ENCODE peak calls at places on chromosomes 13 and 19, in nine cellular contexts. Y is kidney; D is germinal center; I is stimulated activated CD8-positive, alpha-beta memory T cell treated with anti-CD3 and anti-CD28 coated beads, Interleukin-15, amount 100 ng/mL, for 4 hours; T is GM23248; Q is T-helper 9 cell; K is GM12891; H is anterior cingulate cortex; B is tibial artery. Z is an unnamed sample.

GRCh38 chr13:114261328-114261965 is 20.0 kb upstream of the UPF3A start:
- DNase-seq in B (no peak), T (no peak), I (no peak), H (no peak), K (no peak), Y (no peak), Q (no peak), D (no peak), Z (no peak)

GRCh38 chr13:95099541-95099940 is 201.7 kb downstream of the ABCC4 start:
- DNase-seq in I (no peak), H (no peak), K (no peak), D (no peak), Q (no peak), Y (no peak), B (no peak), T (no peak), Z (no peak)

GRCh38 chr19:7468840-7469239 is 20.0 kb downstream of the PEX11G start:
- DNase-seq in K (no peak), I (no peak), B (no peak), Q (no peak), Y (no peak), H (no peak), D (no peak), T (no peak), Z (no peak)

GRCh38 chr13:110283661-110284516 is 23.1 kb downstream of the COL4A1 start:
- DNase-seq in B (no peak), T (peak), I (no peak), Y (no peak), H (no peak), D (no peak), Q (no peak), K (no peak), Z (no peak)

GRCh38 chr19:35009424-35010415 is 9.6 kb downstream of the GRAMD1A start:
- DNase-seq in I (no peak), T (no peak), B (no peak), H (no peak), K (no peak), Y (no peak), Q (no peak), D (no peak), Z (no peak)

GRCh38 chr13:36352350-36352749 is 6.2 kb upstream of the SPART start:
- DNase-seq in B (no peak), D (no peak), T (peak), I (no peak), Y (no peak), Q (no peak), K (no peak), H (no peak), Z (no peak)

GRCh38 chr13:93746589-93746988 is 520.0 kb downstream of the GPC6 start:
- DNase-seq in Q (no peak), T (no peak), H (no peak), D (no peak), I (no peak), K (no peak), Y (no peak), B (no peak), Z (no peak)

GRCh38 chr19:35851213-35852028 is 883 bp downstream of the NPHS1 start:
- DNase-seq in H (no peak), T (no peak), B (no peak), K (no peak), I (no peak), D (no peak), Q (no peak), Y (no peak), Z (no peak)

GRCh38 chr19:7229735-7230134 is 64.5 kb downstream of the INSR start:
- DNase-seq in I (no peak), Y (no peak), B (no peak), D (no peak), T (no peak), H (no peak), Q (no peak), K (no peak), Z (no peak)

GRCh38 chr19:33395561-33396550 is 22.3 kb downstream of the CEBPG start:
- DNase-seq in Y (peak), D (no peak), Q (no peak), K (no peak), I (no peak), H (no peak), B (peak), T (peak), Z (no peak)

GRCh38 chr19:821976-822773 is 420 bp upstream of the PLPPR3 start:
- DNase-seq in K (no peak), Q (no peak), H (no peak), B (no peak), T (no peak), Y (no peak), I (no peak), D (no peak), Z (no peak)

GRCh38 chr13:30738526-30738925 is 3.2 kb downstream of the ALOX5AP start:
- DNase-seq in I (no peak), Q (no peak), K (no peak), T (no peak), B (no peak), D (no peak), H (no peak), Y (no peak), Z (no peak)

GRCh38 chr13:81142306-81142999 is 801.5 kb upstream of the SPRY2 start:
- DNase-seq in T (no peak), H (no peak), D (no peak), Q (no peak), Y (no peak), B (no peak), I (no peak), K (no peak), Z (no peak)

GRCh38 chr19:35216026-35216832 is 12.3 kb downstream of the FAM187B start:
- DNase-seq in K (no peak), B (no peak), D (no peak), Q (no peak), I (no peak), H (no peak), Y (no peak), T (peak), Z (no peak)

GRCh38 chr19:41398042-41398403 is 405 bp downstream of the BCKDHA start:
- DNase-seq in T (peak), K (no peak), Q (no peak), H (no peak), B (no peak), D (no peak), Y (no peak), I (no peak), Z (no peak)

GRCh38 chr19:10288662-10289166 is 1.0 kb upstream of the ICAM5 start:
- DNase-seq in B (no peak), K (no peak), D (peak), I (no peak), T (peak), H (no peak), Y (no peak), Q (no peak), Z (no peak)

Z was measured in GM18507.